ENCODE peak calls at places on chromosomes 12 and 14, in six cellular contexts. T is CD8-positive, alpha-beta memory T cell; V is ovary; K is suprapubic skin; J is lower lobe of right lung; O is neural progenitor cell. P is an unnamed sample.

GRCh38 chr12:89544730-89545184 is 18.9 kb upstream of the POC1B start:
- DNase-seq in T (no peak), V (peak; percentile 31), K (no peak), J (peak; percentile 52), O (peak; percentile 91), P (peak; percentile 75)

GRCh38 chr14:30427401-30427800 is 131.6 kb upstream of the G2E3 start:
- DNase-seq in T (no peak), V (no peak), K (no peak), J (no peak), O (no peak), P (no peak)

GRCh38 chr12:30795660-30796507 is 41.1 kb upstream of the CAPRIN2 start:
- DNase-seq in T (peak; percentile 31), V (peak; percentile 47), K (peak; percentile 81), J (peak; percentile 71), O (peak; percentile 84), P (peak; percentile 86)

GRCh38 chr12:6701078-6701768 is 608 bp upstream of the PIANP start:
- DNase-seq in T (no peak), V (no peak), K (no peak), J (no peak), O (no peak), P (peak; percentile 5)

GRCh38 chr14:74326369-74327152 is 21.7 kb upstream of the VRTN start:
- DNase-seq in T (no peak), V (no peak), K (no peak), J (no peak), O (peak; percentile 95), P (no peak)

GRCh38 chr12:125890983-125891382 is 825.7 kb downstream of the AACS start:
- DNase-seq in T (no peak), V (no peak), K (no peak), J (no peak), O (peak; percentile 24), P (no peak)

GRCh38 chr12:26135010-26135420 is 10.2 kb upstream of the BHLHE41 start:
- DNase-seq in T (no peak), V (peak; percentile 46), K (no peak), J (peak; percentile 94), O (no peak), P (peak; percentile 73)

GRCh38 chr14:75531660-75532317 is 9.5 kb downstream of the BATF start:
- DNase-seq in T (no peak), V (no peak), K (no peak), J (no peak), O (no peak), P (no peak)

GRCh38 chr14:81886588-81886987 is 352.9 kb upstream of the SEL1L start:
- DNase-seq in T (no peak), V (no peak), K (no peak), J (no peak), O (no peak), P (no peak)

GRCh38 chr14:35045798-35046047 is 349 bp upstream of the FAM177A1 start:
- DNase-seq in T (no peak), V (no peak), K (no peak), J (no peak), O (no peak), P (no peak)

GRCh38 chr14:35050652-35051051 is 4.6 kb downstream of the FAM177A1 start:
- DNase-seq in T (no peak), V (no peak), K (no peak), J (no peak), O (no peak), P (no peak)

GRCh38 chr14:35046751-35047536 is 872 bp downstream of the FAM177A1 start:
- DNase-seq in T (peak; percentile 10), V (no peak), K (peak; percentile 82), J (no peak), O (no peak), P (no peak)

GRCh38 chr14:35046048-35046750 is at the start of gene FAM177A1:
- DNase-seq in T (peak; percentile 99), V (peak; percentile 97), K (peak; percentile 99), J (peak; percentile 100), O (peak; percentile 98), P (peak; percentile 100)

DNA sequence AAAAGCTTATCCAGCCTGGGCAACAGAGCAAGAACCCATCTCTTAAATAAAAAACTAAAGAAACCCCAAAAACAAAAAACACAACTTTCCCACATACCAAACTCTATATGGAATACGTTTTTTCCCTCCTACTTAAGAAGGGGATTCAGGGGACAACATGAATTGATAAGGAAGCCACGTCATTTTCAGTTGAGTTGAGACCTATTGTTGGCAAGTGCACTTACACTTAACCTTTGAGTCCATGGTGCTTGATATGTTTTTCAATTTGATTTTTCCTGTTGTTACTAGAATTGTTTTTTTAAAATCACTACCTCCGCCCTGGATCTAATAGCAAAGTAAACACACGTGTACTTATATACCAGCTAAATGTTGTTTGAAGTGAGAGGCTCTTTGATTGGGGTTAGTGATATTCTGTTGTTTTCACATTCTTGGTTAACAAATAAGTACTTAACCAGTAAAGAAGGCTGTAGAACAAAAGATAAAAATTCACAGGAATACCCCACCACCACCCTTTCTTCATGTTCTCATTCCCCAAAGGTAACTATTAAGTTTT is 2.0 kb downstream of the FAM177A1 start:
- DNase-seq in T (no peak), V (no peak), K (no peak), J (no peak), O (no peak), P (no peak)
- H3K4me3 ChIP-seq in T (no peak overlapping the region), V (no peak overlapping the region), K (no peak overlapping the region), J (peak overlapping the region; percentile 70), O (no peak overlapping the region), P (no peak overlapping the region)

GRCh38 chr12:114500775-114501473 is 95.0 kb upstream of the TBX5 start:
- DNase-seq in T (no peak), V (no peak), K (no peak), J (no peak), O (peak; percentile 63), P (no peak)
- H3K36me3 ChIP-seq in T (no peaks in the 10 kb centered on the region), V (no peaks in the 10 kb centered on the region), K (no peaks in the 10 kb centered on the region), J (no peaks in the 10 kb centered on the region), O (no peaks in the 10 kb centered on the region), P (no peaks in the 10 kb centered on the region)

GRCh38 chr12:457676-458075 is 2.1 kb upstream of the B4GALNT3 start:
- DNase-seq in T (no peak), V (no peak), K (no peak), J (no peak), O (no peak), P (no peak)

GRCh38 chr12:460301-461230 is 827 bp downstream of the B4GALNT3 start:
- DNase-seq in T (peak; percentile 31), V (peak; percentile 43), K (no peak), J (peak; percentile 59), O (peak; percentile 57), P (peak; percentile 65)

GRCh38 chr12:459430-460258 is at the start of gene B4GALNT3:
- DNase-seq in T (peak; percentile 26), V (peak; percentile 45), K (no peak), J (peak; percentile 83), O (peak; percentile 86), P (peak; percentile 80)

GRCh38 chr12:461425-461824 is 1.7 kb downstream of the B4GALNT3 start:
- DNase-seq in T (no peak), V (no peak), K (no peak), J (no peak), O (no peak), P (no peak)

GRCh38 chr12:459050-459429 is 699 bp upstream of the B4GALNT3 start:
- DNase-seq in T (no peak), V (no peak), K (no peak), J (no peak), O (no peak), P (no peak)
- H3K4me3 ChIP-seq in T (peak overlapping the region; percentile 67), V (peak overlapping the region; percentile 49), K (peak overlapping the region; percentile 70), J (peak overlapping the region; percentile 58), O (peak overlapping the region; percentile 85), P (no peak overlapping the region)

GRCh38 chr14:21229821-21230220 is 39.4 kb downstream of the HNRNPC start:
- DNase-seq in T (peak; percentile 58), V (no peak), K (no peak), J (no peak), O (no peak), P (no peak)

GRCh38 chr14:21231020-21231652 is 38.1 kb downstream of the HNRNPC start:
- DNase-seq in T (no peak), V (no peak), K (no peak), J (no peak), O (no peak), P (no peak)

GRCh38 chr14:21233457-21234076 is 35.7 kb downstream of the HNRNPC start:
- DNase-seq in T (no peak), V (no peak), K (no peak), J (no peak), O (peak; percentile 24), P (peak; percentile 34)

GRCh38 chr14:21236948-21237797 is 32.1 kb downstream of the HNRNPC start:
- DNase-seq in T (peak; percentile 45), V (no peak), K (no peak), J (no peak), O (no peak), P (no peak)

GRCh38 chr14:21234112-21234511 is 35.1 kb downstream of the HNRNPC start:
- DNase-seq in T (no peak), V (no peak), K (no peak), J (no peak), O (no peak), P (no peak)
- H3K36me3 ChIP-seq in T (peaks cover 54% of the 10 kb centered on the region), V (no peaks in the 10 kb centered on the region), K (peaks cover 52% of the 10 kb centered on the region), J (peaks cover 76% of the 10 kb centered on the region), O (peaks cover 69% of the 10 kb centered on the region), P (no peaks in the 10 kb centered on the region)

DNA sequence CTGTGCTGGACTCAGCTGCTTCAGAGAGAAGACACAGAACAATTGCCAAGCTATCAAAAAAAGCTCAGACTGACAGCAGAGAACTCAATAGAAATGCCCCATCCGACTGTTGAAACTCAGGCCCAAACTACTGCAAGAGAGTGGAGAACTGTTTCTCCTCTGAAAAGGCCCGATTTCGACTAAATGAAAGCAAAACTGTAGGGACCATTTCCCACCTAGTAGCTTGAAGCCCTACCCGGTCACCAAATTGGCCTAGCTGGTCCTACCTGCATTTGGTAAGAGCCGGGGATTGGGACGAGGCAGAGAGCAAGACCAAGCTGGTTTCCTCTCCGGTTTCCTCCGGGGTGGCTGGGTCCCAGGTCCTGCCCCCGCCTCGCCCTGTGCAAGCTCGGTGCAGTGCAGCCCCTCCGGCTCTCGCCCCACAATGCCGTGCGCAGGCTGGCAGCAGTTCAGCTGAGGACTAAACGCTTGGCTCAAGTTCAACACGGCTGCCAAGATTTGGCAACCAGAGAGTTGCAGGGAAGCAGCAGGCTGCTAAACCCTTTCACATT is 1180.6 kb downstream of the VRK1 start:
- DNase-seq in T (peak; percentile 83), V (peak; percentile 88), K (peak; percentile 91), J (peak; percentile 82), O (no peak), P (peak; percentile 83)
- H3K4me3 ChIP-seq in T (peak overlapping the region; percentile 56), V (peak overlapping the region; percentile 48), K (peak overlapping the region; percentile 38), J (peak overlapping the region; percentile 52), O (no peak overlapping the region), P (peak overlapping the region; percentile 77)

GRCh38 chr12:12872139-12872933 is 19.0 kb upstream of the GPRC5A start:
- DNase-seq in T (no peak), V (no peak), K (no peak), J (peak; percentile 55), O (no peak), P (no peak)

GRCh38 chr12:12870454-12870853 is 20.9 kb upstream of the GPRC5A start:
- DNase-seq in T (no peak), V (no peak), K (no peak), J (no peak), O (no peak), P (no peak)

GRCh38 chr12:12872934-12873275 is 18.5 kb upstream of the GPRC5A start:
- DNase-seq in T (no peak), V (no peak), K (no peak), J (no peak), O (no peak), P (no peak)

GRCh38 chr12:12871587-12872138 is 19.7 kb upstream of the GPRC5A start:
- DNase-seq in T (no peak), V (no peak), K (no peak), J (no peak), O (no peak), P (no peak)

GRCh38 chr12:12868836-12869235 is 22.5 kb upstream of the GPRC5A start:
- DNase-seq in T (no peak), V (no peak), K (no peak), J (no peak), O (no peak), P (no peak)
- H3K36me3 ChIP-seq in T (no peaks in the 10 kb centered on the region), V (no peaks in the 10 kb centered on the region), K (no peaks in the 10 kb centered on the region), J (no peaks in the 10 kb centered on the region), O (no peaks in the 10 kb centered on the region), P (no peaks in the 10 kb centered on the region)

P was measured in aorta.